ENCODE peak calls at places on chromosomes 3 and 15, in six cellular contexts. S, N, A, I, J and G are unnamed samples.

GRCh38 chr3:57770121-57770828 is 14.2 kb downstream of the SLMAP start:
- DNase-seq in J (no peak), N (no peak), A (no peak), I (no peak), S (no peak), G (no peak)

GRCh38 chr15:80351211-80351610 is 53.0 kb upstream of the ARNT2 start:
- DNase-seq in A (no peak), S (no peak), I (no peak), N (no peak), J (no peak), G (no peak)

GRCh38 chr3:17032407-17033034 is 147.8 kb downstream of the PLCL2 start:
- DNase-seq in J (peak; percentile 44), I (no peak), N (no peak), A (peak; percentile 36), S (no peak), G (no peak)

GRCh38 chr3:8869613-8870012 is 93.7 kb downstream of the RAD18 start:
- DNase-seq in J (no peak), S (no peak), I (no peak), A (peak; percentile 99), N (no peak), G (no peak)

GRCh38 chr3:127079211-127079610 is 96.3 kb downstream of the PLXNA1 start:
- DNase-seq in I (no peak), J (no peak), N (no peak), S (no peak), A (no peak), G (no peak)

GRCh38 chr15:73009306-73010091 is 42.8 kb upstream of the NEO1 start:
- DNase-seq in I (no peak), A (no peak), S (no peak), N (no peak), J (no peak), G (no peak)

GRCh38 chr3:169865176-169865800 is 4.4 kb downstream of the LRRC31 start:
- DNase-seq in J (no peak), A (no peak), S (no peak), I (no peak), N (no peak), G (no peak)

GRCh38 chr3:140113983-140114923 is 179.3 kb downstream of the CLSTN2 start:
- DNase-seq in A (no peak), N (no peak), J (no peak), S (no peak), I (no peak), G (no peak)

GRCh38 chr15:83324799-83325198 is 40.3 kb upstream of the BNC1 start:
- DNase-seq in J (no peak), S (no peak), I (no peak), N (no peak), A (no peak), G (no peak)

GRCh38 chr3:8857720-8858367 is 88.4 kb upstream of the OXTR start:
- DNase-seq in A (no peak), N (no peak), J (no peak), I (no peak), S (no peak), G (no peak)

GRCh38 chr15:75232826-75233503 is 25.2 kb upstream of the GOLGA6C start:
- DNase-seq in N (no peak), A (no peak), S (no peak), J (no peak), I (no peak), G (peak; percentile 41)

GRCh38 chr3:86282106-86282787 is 708.7 kb downstream of the VGLL3 start:
- DNase-seq in J (no peak), S (peak; percentile 38), N (no peak), I (no peak), A (no peak), G (no peak)

GRCh38 chr3:149174901-149175300 is 45.5 kb downstream of the HPS3 start:
- DNase-seq in S (no peak), I (no peak), J (no peak), A (no peak), N (no peak), G (no peak)

GRCh38 chr3:4976109-4976508 is 3.1 kb upstream of the BHLHE40 start:
- DNase-seq in N (peak; percentile 48), A (peak; percentile 63), J (peak; percentile 86), S (no peak), I (peak; percentile 40), G (peak; percentile 73)

GRCh38 chr15:77969055-77969454 is 108.5 kb downstream of the TBC1D2B start:
- DNase-seq in I (no peak), J (no peak), N (no peak), S (no peak), A (no peak), G (no peak)

GRCh38 chr15:85389774-85390173 is 9.4 kb downstream of the AKAP13 start:
- DNase-seq in I (no peak), A (no peak), S (no peak), J (no peak), N (no peak), G (no peak)

GRCh38 chr3:159872374-159873109 is 116.1 kb upstream of the IL12A start:
- DNase-seq in J (no peak), N (no peak), S (no peak), I (no peak), A (peak; percentile 95), G (no peak)

GRCh38 chr15:59148160-59148810 is 43.3 kb downstream of the CCNB2 start:
- DNase-seq in I (no peak), A (peak; percentile 49), J (no peak), S (no peak), N (no peak), G (no peak)

GRCh38 chr3:14248849-14249523 is 70.4 kb downstream of the LSM3 start:
- DNase-seq in A (no peak), J (peak; percentile 42), N (no peak), S (no peak), I (no peak), G (no peak)

GRCh38 chr15:98035577-98036010 is 75.1 kb downstream of the ARRDC4 start:
- DNase-seq in S (no peak), N (no peak), I (no peak), A (no peak), J (no peak), G (peak; percentile 19)

GRCh38 chr3:147943265-147943945 is 534.2 kb downstream of the ZIC1 start:
- DNase-seq in J (no peak), A (peak; percentile 93), S (no peak), I (no peak), N (no peak), G (no peak)

GRCh38 chr15:43105077-43105769 is 615 bp downstream of the UBR1 start:
- DNase-seq in N (peak; percentile 30), I (no peak), A (peak; percentile 5), S (no peak), J (peak; percentile 77), G (peak; percentile 48)

GRCh38 chr3:12966847-12967750 is 106.1 kb downstream of the IQSEC1 start:
- DNase-seq in J (no peak), A (peak; percentile 22), S (no peak), I (no peak), N (no peak), G (no peak)

DNA sequence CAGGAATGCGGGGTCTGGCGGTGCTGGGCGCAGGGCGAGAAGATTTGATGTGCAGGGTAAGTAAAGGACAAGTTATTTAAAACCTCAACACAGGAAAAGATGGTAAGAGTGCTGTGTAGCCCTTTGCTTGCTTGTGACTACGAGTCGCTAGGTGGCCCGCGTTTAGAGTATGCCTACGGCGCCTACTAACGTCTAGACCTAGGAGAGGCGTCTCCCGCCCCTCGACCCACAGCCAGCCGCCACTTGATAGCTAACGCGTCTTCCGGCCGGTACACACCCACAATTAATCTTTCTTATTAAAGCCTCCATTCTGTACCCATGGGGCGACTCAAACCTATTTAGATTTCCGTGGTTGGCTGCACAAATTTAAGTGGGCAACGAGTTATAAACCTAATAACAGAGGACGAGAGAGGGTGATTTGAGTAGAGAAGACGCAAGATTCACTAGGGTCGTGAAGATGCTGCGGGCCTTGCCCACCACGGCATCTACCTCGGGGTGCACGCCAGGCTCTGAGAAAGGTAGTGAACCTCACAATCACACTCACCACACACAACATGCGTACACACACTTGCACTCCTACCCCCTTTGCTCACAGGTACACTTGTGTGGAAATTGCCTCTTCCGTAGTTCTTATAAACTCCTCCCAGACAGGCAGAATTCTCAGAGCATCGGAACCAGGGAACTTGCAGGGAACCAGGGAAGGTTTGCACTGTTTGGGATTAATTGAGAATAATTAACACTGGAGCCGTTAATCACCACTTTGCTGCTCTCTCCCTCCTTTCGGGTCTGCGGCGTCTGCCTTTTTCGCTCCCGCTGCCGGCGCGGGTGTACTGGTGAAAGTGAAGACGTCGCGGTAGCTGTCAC is 12.1 kb downstream of the SOX2 start:
- DNase-seq in S (no peak), A (no peak), I (no peak), J (no peak), N (no peak), G (no peak)
- H3K4me1 ChIP-seq in S (no peaks in the 10 kb centered on the region), A (no peaks in the 10 kb centered on the region), I (no peaks in the 10 kb centered on the region), J (peaks cover 16% of the 10 kb centered on the region), N (no peaks in the 10 kb centered on the region), G (peaks cover 7% of the 10 kb centered on the region)

DNA sequence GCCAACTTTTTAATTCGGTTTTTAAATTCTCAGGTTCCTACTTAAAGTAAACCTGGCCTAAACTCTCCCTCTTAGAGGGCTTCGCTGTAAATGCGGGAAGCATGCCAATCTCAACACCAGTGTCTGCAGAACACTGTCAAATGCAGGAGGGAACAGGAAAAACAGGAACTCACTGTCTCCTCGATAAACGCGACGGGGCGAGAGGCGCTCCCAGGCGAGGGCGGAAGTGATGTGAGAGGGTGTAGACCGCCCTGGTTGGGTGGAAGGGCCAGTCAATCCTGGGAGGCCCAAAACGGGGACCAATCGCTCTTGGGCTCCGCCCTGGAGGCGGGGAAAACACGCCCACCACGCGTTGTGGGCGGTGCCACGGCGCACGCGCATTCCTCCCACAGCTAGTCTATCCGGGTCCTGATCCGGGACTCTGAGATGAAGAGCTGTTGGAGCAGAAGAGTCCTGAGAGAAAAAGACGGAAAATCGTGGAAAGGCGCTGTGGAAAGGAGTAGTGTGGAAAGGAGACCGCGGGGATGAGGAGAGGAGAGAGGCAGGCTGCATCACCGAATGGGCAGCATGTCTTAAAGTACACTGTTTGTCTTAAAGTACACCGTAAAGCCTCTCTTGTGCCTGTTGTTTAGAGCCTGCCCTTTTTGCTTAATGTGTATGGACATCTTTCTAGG is 27.1 kb downstream of the SLC28A2 start:
- DNase-seq in J (peak; percentile 99), I (peak; percentile 98), A (peak; percentile 95), S (peak; percentile 99), N (peak; percentile 98), G (peak; percentile 97)
- TF ChIP-seq POLR2A in J (peak; percentile 89), I (no peak), A (peak; percentile 78), S (peak; percentile 75), N (no peak), G (peak; percentile 95)

DNA sequence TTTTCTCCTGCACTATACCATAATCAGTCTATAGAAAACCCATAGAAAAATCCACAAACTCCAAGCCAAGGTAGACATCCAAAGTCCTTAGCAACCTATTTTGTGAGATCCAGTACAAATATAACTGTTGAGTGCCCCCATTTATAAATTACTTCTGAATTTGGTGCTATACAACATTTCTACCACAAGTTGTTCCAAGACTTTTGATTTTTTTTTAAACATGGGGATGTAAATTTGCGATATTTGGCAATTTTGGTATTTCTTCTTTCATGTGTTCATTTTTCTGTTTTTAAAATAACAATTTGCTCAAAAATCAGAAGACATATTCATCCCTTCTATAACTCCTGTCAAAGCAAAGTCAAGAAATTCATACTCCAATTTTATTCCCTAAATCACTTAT is 763.8 kb downstream of the ROBO1 start:
- DNase-seq in N (no peak), J (no peak), A (no peak), I (no peak), S (no peak), G (no peak)
- TF ChIP-seq CTCF in N (no peak), J (no peak), A (no peak), I (no peak), S (no peak), G (no peak)

DNA sequence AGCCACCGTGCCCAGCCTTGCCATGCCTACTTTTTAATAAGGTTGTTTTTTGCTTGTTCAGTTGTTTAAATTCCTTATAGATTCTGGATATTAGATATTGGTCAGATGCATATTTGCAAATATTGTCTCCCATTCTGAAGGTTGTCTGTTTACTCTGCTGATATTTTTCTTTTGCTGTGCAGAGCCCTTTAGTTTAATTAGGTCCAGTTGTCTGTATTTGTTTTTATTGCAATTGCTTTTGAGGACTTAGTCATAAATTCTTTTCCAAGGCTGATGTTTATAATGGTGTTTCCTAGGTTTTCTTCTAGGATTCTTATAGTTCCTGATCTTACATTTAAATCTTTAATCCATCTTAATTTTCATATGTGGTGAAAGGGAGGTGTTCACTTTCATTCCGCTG is 77.3 kb downstream of the PTPRG start:
- DNase-seq in J (no peak), S (no peak), N (no peak), I (no peak), A (peak; percentile 54), G (no peak)
- H3K4me1 ChIP-seq in J (peaks cover 22% of the 10 kb centered on the region), S (no peaks in the 10 kb centered on the region), N (peaks cover 6% of the 10 kb centered on the region), I (peaks cover 12% of the 10 kb centered on the region), A (peaks cover 14% of the 10 kb centered on the region), G (no peaks in the 10 kb centered on the region)